ENCODE peak calls at places on chromosomes 7 and 10, in seven cellular contexts. B is activated CD8-positive, alpha-beta memory T cell treated with anti-CD3 and anti-CD28 coated beads for 4 hours; Q is OCI-LY7; H is tibial artery; A is stimulated activated CD4-positive, alpha-beta T cell treated with anti-CD3 and anti-CD28 coated beads, Interleukin-4, amount 100 ng/mL, for 24 hours; G is activated T-cell treated with anti-CD3 and anti-CD28 coated beads for 24 hours; D is cardiac fibroblast. T is an unnamed sample.

GRCh38 chr7:157271315-157271990 is 65.4 kb upstream of the DNAJB6 start:
- DNase-seq in B (no peak), Q (no peak), H (no peak), A (no peak), G (no peak), D (peak; percentile 70), T (no peak)

GRCh38 chr7:88314092-88314491 is 7.4 kb upstream of the STEAP4 start:
- DNase-seq in B (no peak), Q (peak; percentile 12), H (no peak), A (no peak), G (no peak), D (no peak), T (no peak)

GRCh38 chr10:80528185-80528700 is 9.5 kb upstream of the SH2D4B start:
- DNase-seq in B (no peak), Q (no peak), H (no peak), A (no peak), G (no peak), D (no peak), T (no peak)

GRCh38 chr10:127424594-127425264 is 124.4 kb upstream of the NPS start:
- DNase-seq in B (no peak), Q (no peak), H (no peak), A (no peak), G (no peak), D (no peak), T (no peak)

GRCh38 chr7:8258166-8258565 is 3.8 kb downstream of the ICA1 start:
- DNase-seq in B (no peak), Q (no peak), H (no peak), A (no peak), G (no peak), D (no peak), T (no peak)

GRCh38 chr10:91340613-91341362 is 69.4 kb upstream of the HECTD2 start:
- DNase-seq in B (no peak), Q (no peak), H (peak; percentile 44), A (no peak), G (no peak), D (peak; percentile 91), T (no peak)

GRCh38 chr10:101601541-101601940 is 13.4 kb downstream of the DPCD start:
- DNase-seq in B (no peak), Q (no peak), H (no peak), A (no peak), G (no peak), D (no peak), T (no peak)

GRCh38 chr10:88946200-88946599 is 6.4 kb downstream of the ACTA2 start:
- DNase-seq in B (no peak), Q (no peak), H (no peak), A (no peak), G (no peak), D (no peak), T (no peak)

GRCh38 chr7:68107256-68107655 is 1110.6 kb downstream of the TYW1 start:
- DNase-seq in B (no peak), Q (no peak), H (no peak), A (no peak), G (no peak), D (no peak), T (no peak)

GRCh38 chr10:52918714-52919316 is 146.2 kb upstream of the MBL2 start:
- DNase-seq in B (no peak), Q (no peak), H (no peak), A (no peak), G (no peak), D (no peak), T (no peak)

GRCh38 chr7:112495156-112495788 is 14.5 kb downstream of the LSMEM1 start:
- DNase-seq in B (no peak), Q (no peak), H (no peak), A (no peak), G (no peak), D (no peak), T (no peak)

GRCh38 chr7:157441023-157441399 is 104.2 kb downstream of the DNAJB6 start:
- DNase-seq in B (no peak), Q (no peak), H (no peak), A (no peak), G (no peak), D (no peak), T (no peak)

GRCh38 chr7:23469150-23469960 is 936 bp downstream of the IGF2BP3 start:
- DNase-seq in B (no peak), Q (peak; percentile 70), H (no peak), A (peak; percentile 12), G (no peak), D (peak; percentile 16), T (peak; percentile 47)

GRCh38 chr7:36747251-36747968 is 23.1 kb upstream of the AOAH start:
- DNase-seq in B (no peak), Q (no peak), H (no peak), A (no peak), G (no peak), D (peak; percentile 27), T (no peak)

GRCh38 chr7:133829336-133829897 is 297.7 kb upstream of the LRGUK start:
- DNase-seq in B (no peak), Q (no peak), H (no peak), A (no peak), G (no peak), D (peak; percentile 33), T (peak; percentile 14)

GRCh38 chr10:123009105-123009805 is 449 bp downstream of the ACADSB start:
- DNase-seq in B (no peak), Q (peak; percentile 21), H (peak; percentile 35), A (peak; percentile 20), G (no peak), D (peak; percentile 6), T (peak; percentile 42)

GRCh38 chr10:132850246-132850645 is 64.3 kb upstream of the NKX6-2 start:
- DNase-seq in B (no peak), Q (no peak), H (no peak), A (no peak), G (no peak), D (no peak), T (no peak)

GRCh38 chr10:123140164-123140982 is 4.6 kb downstream of the HMX3 start:
- DNase-seq in B (no peak), Q (no peak), H (no peak), A (no peak), G (no peak), D (no peak), T (peak; percentile 55)

GRCh38 chr7:101936612-101937231 is 119.3 kb downstream of the CUX1 start:
- DNase-seq in B (no peak), Q (peak; percentile 27), H (peak; percentile 30), A (no peak), G (no peak), D (peak; percentile 56), T (peak; percentile 84)

GRCh38 chr7:124246262-124246863 is 213.5 kb upstream of the TMEM229A start:
- DNase-seq in B (no peak), Q (no peak), H (no peak), A (no peak), G (no peak), D (peak; percentile 0), T (no peak)

GRCh38 chr7:77684030-77684429 is 12.2 kb upstream of the RSBN1L start:
- DNase-seq in B (no peak), Q (no peak), H (peak; percentile 69), A (no peak), G (no peak), D (peak; percentile 98), T (peak; percentile 87)

GRCh38 chr10:22226599-22226998 is 8.8 kb upstream of the EBLN1 start:
- DNase-seq in B (no peak), Q (no peak), H (no peak), A (no peak), G (no peak), D (no peak), T (no peak)

T was measured in ELF-1.